ENCODE peak calls at places on chromosomes 16 and 17, in ten cellular contexts. X is C1 segment of cervical spinal cord, B is PC-9, J is NCI-H1105 treated with DMSO at 0.1 percent for 48 hours, P is NCI-H2081 treated with DMSO at 0.1 percent for 48 hours, U is GM23248, A is HT1080, Q is H54, M is A172, O is NCI-H1436 treated with DMSO at 0.1 percent for 48 hours. N is an unnamed sample.

GRCh38 chr17:67624886-67625656 is 92.7 kb upstream of the NOL11 start:
- DNase-seq in X (no peak), B (no peak), J (no peak), P (peak), U (no peak), A (no peak), Q (peak), M (peak), O (no peak), N (no peak)

GRCh38 chr16:3131755-3132377 is 3.0 kb upstream of the ZNF213 start:
- DNase-seq in X (no peak), B (peak), J (peak), P (no peak), U (peak), A (no peak), Q (no peak), M (peak), O (no peak), N (peak)

GRCh38 chr16:66695474-66695934 is 1.0 kb downstream of the CMTM4 start:
- DNase-seq in X (peak), B (no peak), J (no peak), P (no peak), U (no peak), A (no peak), Q (no peak), M (no peak), O (no peak), N (no peak)

GRCh38 chr17:43431741-43432523 is 33.1 kb downstream of the ARL4D start:
- DNase-seq in X (no peak), B (no peak), J (peak), P (peak), U (peak), A (no peak), Q (no peak), M (no peak), O (peak), N (no peak)

GRCh38 chr17:549197-550040 is 165.2 kb downstream of the VPS53 start:
- DNase-seq in X (no peak), B (no peak), J (peak), P (no peak), U (peak), A (peak), Q (peak), M (peak), O (no peak), N (no peak)

GRCh38 chr16:87461466-87461975 is 31.3 kb downstream of the ZCCHC14 start:
- DNase-seq in X (no peak), B (peak), J (peak), P (peak), U (peak), A (peak), Q (peak), M (peak), O (peak), N (no peak)

GRCh38 chr17:65545708-65546523 is 15.5 kb downstream of the AXIN2 start:
- DNase-seq in X (no peak), B (no peak), J (no peak), P (no peak), U (no peak), A (no peak), Q (no peak), M (no peak), O (no peak), N (no peak)

GRCh38 chr16:86231321-86231995 is 278.9 kb upstream of the FOXF1 start:
- DNase-seq in X (no peak), B (no peak), J (no peak), P (no peak), U (no peak), A (no peak), Q (no peak), M (no peak), O (no peak), N (no peak)

GRCh38 chr17:79838541-79839274 is 532 bp downstream of the CBX4 start:
- DNase-seq in X (peak), B (peak), J (peak), P (no peak), U (peak), A (peak), Q (no peak), M (peak), O (no peak), N (peak)

GRCh38 chr17:7346761-7347614 is 5.0 kb upstream of the KCTD11 start:
- DNase-seq in X (no peak), B (no peak), J (no peak), P (no peak), U (peak), A (no peak), Q (no peak), M (no peak), O (no peak), N (no peak)

GRCh38 chr17:48915459-48916282 is 7.5 kb downstream of the UBE2Z start:
- DNase-seq in X (no peak), B (peak), J (no peak), P (no peak), U (peak), A (peak), Q (peak), M (peak), O (no peak), N (peak)

GRCh38 chr16:86133847-86134375 is 234.9 kb downstream of the IRF8 start:
- DNase-seq in X (no peak), B (no peak), J (no peak), P (no peak), U (no peak), A (no peak), Q (no peak), M (no peak), O (no peak), N (no peak)

GRCh38 chr16:57647136-57647875 is 18.9 kb downstream of the ADGRG1 start:
- DNase-seq in X (no peak), B (no peak), J (no peak), P (no peak), U (peak), A (peak), Q (no peak), M (peak), O (no peak), N (no peak)

GRCh38 chr16:13767215-13767614 is 152.7 kb upstream of the ERCC4 start:
- DNase-seq in X (no peak), B (peak), J (no peak), P (no peak), U (no peak), A (no peak), Q (no peak), M (peak), O (no peak), N (no peak)

GRCh38 chr17:15351925-15352324 is 10.5 kb upstream of the TEKT3 start:
- DNase-seq in X (no peak), B (no peak), J (no peak), P (no peak), U (peak), A (peak), Q (peak), M (peak), O (no peak), N (peak)

GRCh38 chr17:59437766-59438165 is 106.3 kb downstream of the YPEL2 start:
- DNase-seq in X (no peak), B (no peak), J (no peak), P (no peak), U (no peak), A (no peak), Q (no peak), M (no peak), O (no peak), N (no peak)

GRCh38 chr17:17300624-17301568 is 2.3 kb upstream of the NT5M start:
- DNase-seq in X (no peak), B (peak), J (no peak), P (no peak), U (peak), A (no peak), Q (peak), M (no peak), O (no peak), N (peak)

GRCh38 chr17:16027708-16028584 is 28.3 kb downstream of the TTC19 start:
- DNase-seq in X (no peak), B (peak), J (no peak), P (no peak), U (peak), A (peak), Q (peak), M (peak), O (no peak), N (peak)

N was measured in RPMI7951.